ENCODE peak calls at places on chromosomes 12 and 14, in nine cellular contexts. Z, M, P, D, E, J, H, X and C are unnamed samples.

GRCh38 chr12:2306012-2306411 is 253.2 kb downstream of the CACNA1C start:
- DNase-seq in D (no peak), X (no peak), P (no peak), Z (no peak), E (no peak), M (no peak), H (no peak), J (no peak), C (peak)

GRCh38 chr14:64763801-64764511 is 59.7 kb downstream of the PLEKHG3 start:
- DNase-seq in P (peak), E (no peak), H (peak), Z (peak), J (no peak), M (no peak), X (peak), D (no peak), C (peak)

GRCh38 chr14:98323850-98324249 is 948.1 kb downstream of the BCL11B start:
- DNase-seq in D (no peak), H (no peak), P (no peak), X (no peak), Z (no peak), E (no peak), M (no peak), J (no peak), C (no peak)

GRCh38 chr12:44874981-44875416 is 1.1 kb downstream of the NELL2 start:
- DNase-seq in D (no peak), Z (peak), P (no peak), J (peak), M (no peak), H (no peak), X (no peak), E (no peak), C (peak)

GRCh38 chr12:27273114-27273513 is 29.0 kb downstream of the STK38L start:
- DNase-seq in X (no peak), P (no peak), J (no peak), M (no peak), E (no peak), H (no peak), D (no peak), Z (peak), C (no peak)

GRCh38 chr12:85281947-85282312 is 1.9 kb downstream of the ALX1 start:
- DNase-seq in E (no peak), H (no peak), Z (no peak), M (no peak), D (no peak), P (no peak), X (no peak), J (no peak), C (no peak)

GRCh38 chr14:101027966-101028365 is 124.4 kb upstream of the RTL1 start:
- DNase-seq in Z (no peak), E (no peak), J (no peak), M (no peak), X (no peak), P (no peak), D (no peak), H (no peak), C (no peak)

GRCh38 chr14:22508150-22508457 is 80.9 kb downstream of the DAD1 start:
- DNase-seq in J (no peak), X (no peak), D (no peak), E (no peak), M (no peak), P (no peak), H (no peak), Z (no peak), C (no peak)

GRCh38 chr12:110039085-110039807 is 9.1 kb downstream of the C12orf76 start:
- DNase-seq in E (no peak), P (peak), Z (peak), D (peak), M (no peak), X (no peak), J (peak), H (peak), C (no peak)

GRCh38 chr14:91356218-91356763 is 61.3 kb downstream of the CCDC88C start:
- DNase-seq in E (no peak), X (no peak), H (no peak), P (no peak), Z (no peak), J (no peak), M (no peak), D (no peak), C (peak)

GRCh38 chr12:52831251-52831650 is 2.9 kb downstream of the KRT79 start:
- DNase-seq in X (no peak), E (no peak), P (no peak), Z (no peak), H (no peak), M (no peak), J (no peak), D (no peak), C (no peak)

GRCh38 chr12:14836336-14837210 is 6.8 kb downstream of the ART4 start:
- DNase-seq in H (peak), Z (no peak), D (peak), E (no peak), M (no peak), J (no peak), X (peak), P (peak), C (no peak)

GRCh38 chr12:52334185-52334584 is 13.0 kb upstream of the KRT83 start:
- DNase-seq in M (no peak), P (no peak), D (no peak), J (no peak), E (no peak), Z (peak), X (no peak), H (no peak), C (no peak)

GRCh38 chr14:68967459-68967940 is 11.6 kb downstream of the ACTN1 start:
- DNase-seq in P (no peak), X (no peak), J (no peak), Z (no peak), M (no peak), E (no peak), H (no peak), D (no peak), C (no peak)

GRCh38 chr14:103185051-103186027 is 62.1 kb downstream of the TNFAIP2 start:
- DNase-seq in E (no peak), D (peak), H (peak), Z (peak), M (no peak), P (peak), J (peak), X (peak), C (peak)

GRCh38 chr12:102957339-102958050 is at the start of gene ASCL1:
- DNase-seq in H (peak), E (no peak), X (no peak), M (no peak), J (no peak), Z (peak), D (no peak), P (peak), C (peak)

GRCh38 chr14:23640524-23641141 is 4.5 kb downstream of the DHRS2 start:
- DNase-seq in H (peak), X (no peak), P (peak), M (no peak), Z (peak), E (no peak), J (no peak), D (peak), C (peak)

GRCh38 chr14:74663884-74664283 is 49.0 kb downstream of the AREL1 start:
- DNase-seq in X (no peak), D (no peak), J (no peak), M (no peak), H (no peak), P (peak), Z (no peak), E (no peak), C (no peak)